ENCODE peak calls at places on chromosomes 11 and 22, in four cellular contexts. One of them, this sample, is unnamed.

GRCh38 chr11:69677744-69678143 is 2.6 kb upstream of the LTO1 start:
- DNase-seq in H1: no peak
- DNase-seq in HepG2: no peak
- DNase-seq in IMR-90: peak
- DNase-seq in this sample: no peak

GRCh38 chr11:96464695-96465307 is 75.0 kb downstream of the JRKL start:
- DNase-seq in H1: no peak
- DNase-seq in HepG2: peak
- DNase-seq in IMR-90: peak
- DNase-seq in this sample: peak

GRCh38 chr11:67640021-67640757 is 626 bp upstream of the TBX10 start:
- DNase-seq in H1: peak
- DNase-seq in HepG2: peak
- DNase-seq in IMR-90: peak
- DNase-seq in this sample: peak

GRCh38 chr11:70025308-70025707 is 52.8 kb upstream of the ANO1 start:
- DNase-seq in H1: no peak
- DNase-seq in HepG2: no peak
- DNase-seq in IMR-90: no peak
- DNase-seq in this sample: no peak

GRCh38 chr22:20148414-20148813 is 2.4 kb downstream of the CCDC188 start:
- DNase-seq in H1: no peak
- DNase-seq in HepG2: no peak
- DNase-seq in IMR-90: no peak
- DNase-seq in this sample: no peak

GRCh38 chr22:36901411-36902142 is 11.9 kb upstream of the CSF2RB start:
- DNase-seq in H1: no peak
- DNase-seq in HepG2: no peak
- DNase-seq in IMR-90: no peak
- DNase-seq in this sample: no peak

GRCh38 chr11:2928605-2929510 is at the start of gene PHLDA2:
- DNase-seq in H1: peak
- DNase-seq in HepG2: no peak
- DNase-seq in IMR-90: peak
- DNase-seq in this sample: peak

GRCh38 chr22:23061471-23062280 is 8.6 kb upstream of the GNAZ start:
- DNase-seq in H1: no peak
- DNase-seq in HepG2: no peak
- DNase-seq in IMR-90: no peak
- DNase-seq in this sample: no peak

GRCh38 chr11:64000740-64001514 is 14.7 kb downstream of the OTUB1 start:
- DNase-seq in H1: no peak
- DNase-seq in HepG2: no peak
- DNase-seq in IMR-90: no peak
- DNase-seq in this sample: no peak

GRCh38 chr11:12249590-12250260 is 127.6 kb upstream of the PARVA start:
- DNase-seq in H1: no peak
- DNase-seq in HepG2: no peak
- DNase-seq in IMR-90: no peak
- DNase-seq in this sample: no peak

GRCh38 chr22:24337894-24338645 is 67.4 kb downstream of the SPECC1L start:
- DNase-seq in H1: no peak
- DNase-seq in HepG2: no peak
- DNase-seq in IMR-90: no peak
- DNase-seq in this sample: no peak

GRCh38 chr22:26671317-26672059 is 14.1 kb downstream of the MIAT start:
- DNase-seq in H1: no peak
- DNase-seq in HepG2: no peak
- DNase-seq in IMR-90: no peak
- DNase-seq in this sample: no peak

GRCh38 chr11:132587716-132588115 is 944.6 kb downstream of the OPCML start:
- DNase-seq in H1: no peak
- DNase-seq in HepG2: no peak
- DNase-seq in IMR-90: no peak
- DNase-seq in this sample: no peak

GRCh38 chr11:13337986-13338436 is 60.4 kb downstream of the BMAL1 start:
- DNase-seq in H1: no peak
- DNase-seq in HepG2: no peak
- DNase-seq in IMR-90: peak
- DNase-seq in this sample: peak

GRCh38 chr11:66438504-66439466 is at the start of gene MRPL11:
- DNase-seq in H1: peak
- DNase-seq in HepG2: peak
- DNase-seq in IMR-90: peak
- DNase-seq in this sample: peak

GRCh38 chr22:32745251-32745995 is 56.1 kb upstream of the TIMP3 start:
- DNase-seq in H1: no peak
- DNase-seq in HepG2: no peak
- DNase-seq in IMR-90: peak
- DNase-seq in this sample: no peak

GRCh38 chr11:74037309-74037708 is 28.4 kb upstream of the UCP3 start:
- DNase-seq in H1: no peak
- DNase-seq in HepG2: no peak
- DNase-seq in IMR-90: peak
- DNase-seq in this sample: peak

GRCh38 chr11:3106736-3107524 is 49.7 kb upstream of the CARS1 start:
- DNase-seq in H1: peak
- DNase-seq in HepG2: no peak
- DNase-seq in IMR-90: no peak
- DNase-seq in this sample: no peak

GRCh38 chr11:19868871-19869270 is 156.2 kb downstream of the NAV2 start:
- DNase-seq in H1: no peak
- DNase-seq in HepG2: no peak
- DNase-seq in IMR-90: peak
- DNase-seq in this sample: no peak

GRCh38 chr11:34758262-34758661 is 137.4 kb downstream of the EHF start:
- DNase-seq in H1: no peak
- DNase-seq in HepG2: no peak
- DNase-seq in IMR-90: peak
- DNase-seq in this sample: no peak

GRCh38 chr22:33126881-33127280 is 68.7 kb upstream of the SYN3 start:
- DNase-seq in H1: no peak
- DNase-seq in HepG2: peak
- DNase-seq in IMR-90: no peak
- DNase-seq in this sample: peak

GRCh38 chr11:62205441-62205840 is 3.0 kb upstream of the SCGB2A1 start:
- DNase-seq in H1: no peak
- DNase-seq in HepG2: no peak
- DNase-seq in IMR-90: no peak
- DNase-seq in this sample: no peak

GRCh38 chr11:41449483-41450050 is 9.9 kb downstream of the LRRC4C start:
- DNase-seq in H1: no peak
- DNase-seq in HepG2: no peak
- DNase-seq in IMR-90: no peak
- DNase-seq in this sample: no peak

GRCh38 chr11:57800444-57801184 is 39.0 kb downstream of the CTNND1 start:
- DNase-seq in H1: no peak
- DNase-seq in HepG2: peak
- DNase-seq in IMR-90: peak
- DNase-seq in this sample: peak

GRCh38 chr11:69573751-69574382 is 67.1 kb upstream of the CCND1 start:
- DNase-seq in H1: no peak
- DNase-seq in HepG2: no peak
- DNase-seq in IMR-90: no peak
- DNase-seq in this sample: no peak

GRCh38 chr11:77517226-77517625 is 43.3 kb upstream of the PAK1 start:
- DNase-seq in H1: peak
- DNase-seq in HepG2: no peak
- DNase-seq in IMR-90: no peak
- DNase-seq in this sample: no peak

GRCh38 chr11:41486436-41486835 is 27.0 kb upstream of the LRRC4C start:
- DNase-seq in H1: no peak
- DNase-seq in HepG2: no peak
- DNase-seq in IMR-90: no peak
- DNase-seq in this sample: no peak

GRCh38 chr11:10032991-10033390 is 261.0 kb downstream of the SBF2 start:
- DNase-seq in H1: no peak
- DNase-seq in HepG2: no peak
- DNase-seq in IMR-90: peak
- DNase-seq in this sample: no peak

GRCh38 chr11:114317738-114318137 is 21.5 kb downstream of the NNMT start:
- DNase-seq in H1: peak
- DNase-seq in HepG2: no peak
- DNase-seq in IMR-90: peak
- DNase-seq in this sample: peak

GRCh38 chr11:976431-977160 is 50.9 kb downstream of the AP2A2 start:
- DNase-seq in H1: no peak
- DNase-seq in HepG2: no peak
- DNase-seq in IMR-90: no peak
- DNase-seq in this sample: no peak

GRCh38 chr11:68037481-68038225 is 1.2 kb upstream of the TCIRG1 start:
- DNase-seq in H1: no peak
- DNase-seq in HepG2: no peak
- DNase-seq in IMR-90: no peak
- DNase-seq in this sample: no peak

GRCh38 chr11:3056296-3057068 is 741 bp downstream of the CARS1 start:
- DNase-seq in H1: no peak
- DNase-seq in HepG2: no peak
- DNase-seq in IMR-90: no peak
- DNase-seq in this sample: no peak

GRCh38 chr11:9639099-9639498 is 24.8 kb upstream of the SWAP70 start:
- DNase-seq in H1: no peak
- DNase-seq in HepG2: no peak
- DNase-seq in IMR-90: no peak
- DNase-seq in this sample: no peak

GRCh38 chr11:132472411-132473205 is 1059.7 kb downstream of the OPCML start:
- DNase-seq in H1: no peak
- DNase-seq in HepG2: no peak
- DNase-seq in IMR-90: no peak
- DNase-seq in this sample: no peak

GRCh38 chr11:113279591-113279990 is 34.8 kb upstream of the TTC12 start:
- DNase-seq in H1: no peak
- DNase-seq in HepG2: no peak
- DNase-seq in IMR-90: no peak
- DNase-seq in this sample: no peak

GRCh38 chr22:20552450-20552894 is 45.1 kb downstream of the MED15 start:
- DNase-seq in H1: no peak
- DNase-seq in HepG2: peak
- DNase-seq in IMR-90: peak
- DNase-seq in this sample: no peak

GRCh38 chr11:118045191-118045590 is 31.7 kb upstream of the TMPRSS4 start:
- DNase-seq in H1: no peak
- DNase-seq in HepG2: no peak
- DNase-seq in IMR-90: no peak
- DNase-seq in this sample: no peak

GRCh38 chr11:72410956-72411355 is 23.4 kb downstream of the CLPB start:
- DNase-seq in H1: no peak
- DNase-seq in HepG2: no peak
- DNase-seq in IMR-90: no peak
- DNase-seq in this sample: no peak

GRCh38 chr11:65274734-65275682 is 13.2 kb downstream of the POLA2 start:
- DNase-seq in H1: no peak
- DNase-seq in HepG2: peak
- DNase-seq in IMR-90: peak
- DNase-seq in this sample: peak
- TF ChIP-seq MAFK in H1: no peak
- TF ChIP-seq MAFK in HepG2: no peak
- TF ChIP-seq MAFK in IMR-90: peak
- TF ChIP-seq MAFK in this sample: no peak

DNA sequence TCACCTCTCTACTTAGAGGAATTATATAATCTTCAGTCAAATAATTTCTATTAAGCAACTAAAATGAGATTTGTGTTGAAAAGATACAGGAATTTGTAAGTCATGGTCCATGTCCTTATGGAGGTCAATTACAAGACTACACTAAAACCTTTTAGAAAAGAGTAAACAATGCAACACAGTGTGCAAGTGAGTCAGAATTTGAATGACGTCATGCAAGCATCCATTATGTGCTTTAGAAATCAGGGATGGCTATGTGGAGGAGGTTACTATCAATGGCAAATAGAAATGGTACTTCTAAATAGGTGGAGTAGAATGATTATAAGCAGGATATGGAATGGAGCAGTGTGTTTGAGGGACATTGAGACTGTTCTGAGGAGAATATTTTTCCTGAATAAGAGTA is 16.6 kb downstream of the OR10D3 start:
- DNase-seq in H1: no peak
- DNase-seq in HepG2: no peak
- DNase-seq in IMR-90: peak
- DNase-seq in this sample: peak
- TF ChIP-seq MAFK in H1: no peak
- TF ChIP-seq MAFK in HepG2: no peak
- TF ChIP-seq MAFK in IMR-90: no peak
- TF ChIP-seq MAFK in this sample: no peak

GRCh38 chr11:115845872-115846271 is 341.7 kb upstream of the CADM1 start:
- DNase-seq in H1: no peak
- DNase-seq in HepG2: no peak
- DNase-seq in IMR-90: no peak
- DNase-seq in this sample: no peak
- TF ChIP-seq MAFK in H1: no peak
- TF ChIP-seq MAFK in HepG2: no peak
- TF ChIP-seq MAFK in IMR-90: no peak
- TF ChIP-seq MAFK in this sample: no peak

GRCh38 chr11:102458531-102458930 is 6.0 kb upstream of the TMEM123 start:
- DNase-seq in H1: no peak
- DNase-seq in HepG2: peak
- DNase-seq in IMR-90: no peak
- DNase-seq in this sample: peak
- TF ChIP-seq MAFK in H1: no peak
- TF ChIP-seq MAFK in HepG2: no peak
- TF ChIP-seq MAFK in IMR-90: no peak
- TF ChIP-seq MAFK in this sample: no peak

GRCh38 chr11:122748968-122749687 is 89.2 kb upstream of the CRTAM start:
- DNase-seq in H1: no peak
- DNase-seq in HepG2: no peak
- DNase-seq in IMR-90: peak
- DNase-seq in this sample: no peak
- TF ChIP-seq MAFK in H1: no peak
- TF ChIP-seq MAFK in HepG2: peak
- TF ChIP-seq MAFK in IMR-90: peak
- TF ChIP-seq MAFK in this sample: peak